ENCODE peak calls at places on chromosomes 1 and 21, in six cellular contexts. K, P, U, A, X and R are unnamed samples.

GRCh38 chr1:201614262-201615015 is 75.5 kb downstream of the NAV1 start:
- DNase-seq in K (peak), P (no peak), U (no peak), A (no peak), X (no peak), R (no peak)

GRCh38 chr1:230754831-230755230 is 7.6 kb downstream of the CAPN9 start:
- DNase-seq in K (peak), P (no peak), U (no peak), A (no peak), X (no peak), R (no peak)

GRCh38 chr21:35275776-35276175 is 226.7 kb upstream of the RUNX1 start:
- DNase-seq in K (no peak), P (no peak), U (no peak), A (no peak), X (no peak), R (no peak)

GRCh38 chr1:113517346-113517745 is 127.0 kb downstream of the MAGI3 start:
- DNase-seq in K (no peak), P (no peak), U (no peak), A (no peak), X (no peak), R (no peak)

GRCh38 chr1:241551759-241552638 is 19.8 kb downstream of the KMO start:
- DNase-seq in K (no peak), P (peak), U (peak), A (peak), X (peak), R (no peak)

GRCh38 chr1:22689505-22689904 is 21.1 kb upstream of the EPHB2 start:
- DNase-seq in K (no peak), P (no peak), U (no peak), A (no peak), X (no peak), R (no peak)

GRCh38 chr1:10046356-10047085 is 13.8 kb downstream of the UBE4B start:
- DNase-seq in K (no peak), P (no peak), U (no peak), A (no peak), X (no peak), R (no peak)

GRCh38 chr1:155260276-155260675 is 1.9 kb downstream of the SCAMP3 start:
- DNase-seq in K (no peak), P (no peak), U (no peak), A (no peak), X (no peak), R (no peak)

GRCh38 chr1:200437556-200438203 is 27.8 kb upstream of the ZNF281 start:
- DNase-seq in K (no peak), P (no peak), U (no peak), A (no peak), X (no peak), R (no peak)

GRCh38 chr1:55067022-55067781 is 27.9 kb downstream of the PCSK9 start:
- DNase-seq in K (no peak), P (no peak), U (no peak), A (no peak), X (no peak), R (no peak)

GRCh38 chr1:198238121-198238520 is 81.3 kb downstream of the NEK7 start:
- DNase-seq in K (no peak), P (no peak), U (no peak), A (no peak), X (no peak), R (no peak)

GRCh38 chr1:58848818-58849411 is 65.1 kb upstream of the JUN start:
- DNase-seq in K (peak), P (no peak), U (no peak), A (no peak), X (no peak), R (peak)